ENCODE peak calls at places on chromosomes 2 and 18, in eight cellular contexts. L is breast epithelium, H is heart right ventricle, W is body of pancreas, A is upper lobe of right lung, F is pancreas, O is HCT116, D is ovary. X is an unnamed sample. For H3K9me3, the result is how much of the 10 kb centered on the place peaks cover.

GRCh38 chr2:70233892-70234291 is 14.5 kb downstream of the TIA1 start:
- DNase-seq in L (no peak), H (no peak), W (no peak), A (no peak), F (no peak), O (no peak), D (no peak), X (no peak)

GRCh38 chr2:226017107-226017506 is 617.6 kb downstream of the NYAP2 start:
- DNase-seq in L (no peak), H (no peak), W (no peak), A (no peak), F (no peak), O (no peak), D (no peak), X (no peak)

GRCh38 chr2:179898873-179899272 is 37.5 kb upstream of the ZNF385B start:
- DNase-seq in L (no peak), H (no peak), W (no peak), A (no peak), F (no peak), O (peak), D (no peak), X (no peak)

GRCh38 chr2:215548714-215549113 is 112.8 kb upstream of the FN1 start:
- DNase-seq in L (no peak), H (no peak), W (no peak), A (no peak), F (no peak), O (no peak), D (no peak), X (no peak)

GRCh38 chr2:216139884-216140283 is 30.7 kb downstream of the XRCC5 start:
- DNase-seq in L (no peak), H (no peak), W (peak), A (no peak), F (no peak), O (peak), D (no peak), X (no peak)

GRCh38 chr2:152513681-152514080 is 178.7 kb downstream of the FMNL2 start:
- DNase-seq in L (no peak), H (no peak), W (no peak), A (no peak), F (no peak), O (peak), D (no peak), X (peak)

GRCh38 chr2:19879115-19879514 is 22.7 kb downstream of the TTC32 start:
- DNase-seq in L (no peak), H (no peak), W (no peak), A (no peak), F (no peak), O (no peak), D (no peak), X (peak)

GRCh38 chr2:222861411-222862067 is 703 bp downstream of the ACSL3 start:
- DNase-seq in L (no peak), H (peak), W (no peak), A (peak), F (no peak), O (no peak), D (peak), X (peak)

GRCh38 chr2:189086710-189087109 is 92.9 kb downstream of the COL5A2 start:
- DNase-seq in L (no peak), H (no peak), W (no peak), A (no peak), F (no peak), O (no peak), D (no peak), X (no peak)

GRCh38 chr2:7773362-7773973 is 856.3 kb downstream of the RNF144A start:
- DNase-seq in L (no peak), H (no peak), W (no peak), A (no peak), F (no peak), O (peak), D (no peak), X (no peak)

GRCh38 chr2:177147093-177147694 is 65.4 kb upstream of the HNRNPA3 start:
- DNase-seq in L (no peak), H (no peak), W (no peak), A (no peak), F (no peak), O (no peak), D (no peak), X (peak)

GRCh38 chr2:39741871-39742270 is 37.2 kb downstream of the THUMPD2 start:
- DNase-seq in L (no peak), H (no peak), W (no peak), A (no peak), F (no peak), O (no peak), D (no peak), X (no peak)

GRCh38 chr2:217994776-217995274 is 8.0 kb downstream of the TNS1 start:
- DNase-seq in L (no peak), H (no peak), W (peak), A (no peak), F (peak), O (no peak), D (no peak), X (peak)

GRCh38 chr2:86518498-86518897 is 44.7 kb downstream of the CHMP3 start:
- DNase-seq in L (no peak), H (no peak), W (peak), A (no peak), F (no peak), O (no peak), D (no peak), X (no peak)

GRCh38 chr18:78087338-78087737 is 837.7 kb downstream of the GALR1 start:
- DNase-seq in L (no peak), H (no peak), W (no peak), A (no peak), F (no peak), O (no peak), D (no peak), X (no peak)

GRCh38 chr2:56113571-56113970 is 70.2 kb upstream of the CCDC85A start:
- DNase-seq in L (no peak), H (no peak), W (no peak), A (no peak), F (no peak), O (no peak), D (no peak), X (no peak)

GRCh38 chr2:227834423-227834822 is 20.8 kb downstream of the CCL20 start:
- DNase-seq in L (no peak), H (no peak), W (no peak), A (no peak), F (no peak), O (peak), D (no peak), X (no peak)
- H3K9me3 ChIP-seq in L (under half), H (under half), W (under half), A (under half), F (under half), O (under half), D (under half), X (under half)

DNA sequence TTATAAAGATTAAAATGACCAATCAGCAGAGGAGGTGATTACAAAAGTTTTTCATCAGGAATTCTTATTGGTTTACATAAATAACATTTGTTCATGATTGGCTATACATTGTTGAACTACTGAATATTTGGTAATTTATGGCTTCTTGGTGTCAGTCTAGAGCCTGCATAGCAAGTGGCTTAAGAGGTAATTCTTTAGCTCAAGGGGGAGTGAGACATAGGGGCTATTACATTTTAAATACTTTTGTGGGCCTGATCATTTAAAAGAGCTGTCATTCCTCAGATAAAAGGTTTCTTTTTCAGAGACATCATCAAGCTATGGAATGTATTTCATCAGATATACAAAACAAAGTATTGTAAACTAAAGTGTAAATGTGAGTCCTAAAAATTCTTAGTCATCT is 373.8 kb downstream of the EPHA4 start:
- DNase-seq in L (no peak), H (no peak), W (no peak), A (no peak), F (no peak), O (no peak), D (no peak), X (no peak)
- H3K9me3 ChIP-seq in L (under half), H (under half), W (under half), A (under half), F (under half), O (under half), D (under half), X (under half)

DNA sequence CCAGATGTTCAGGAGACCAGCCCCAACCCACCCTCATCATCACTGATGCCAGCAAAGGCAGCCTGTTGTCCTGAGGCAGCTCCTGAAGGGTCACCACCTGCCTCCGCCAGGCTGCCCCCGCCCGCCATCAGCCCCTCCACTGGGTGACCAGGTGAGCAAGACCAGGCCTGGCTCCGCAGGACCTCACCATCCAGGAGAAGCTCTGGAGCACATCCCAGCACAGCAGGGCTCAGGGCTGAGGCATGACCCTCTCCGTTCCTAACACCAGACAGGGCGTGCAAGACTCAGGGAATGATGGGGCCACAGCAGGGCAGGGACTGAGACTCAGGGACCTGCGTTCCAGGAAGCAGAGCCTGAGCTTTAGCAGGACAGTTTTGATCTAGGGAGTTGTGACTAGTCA is 218.8 kb upstream of the RAB6C start:
- DNase-seq in L (no peak), H (no peak), W (no peak), A (no peak), F (no peak), O (no peak), D (no peak), X (peak)
- H3K9me3 ChIP-seq in L (under half), H (under half), W (under half), A (under half), F (under half), O (under half), D (under half), X (under half)

DNA sequence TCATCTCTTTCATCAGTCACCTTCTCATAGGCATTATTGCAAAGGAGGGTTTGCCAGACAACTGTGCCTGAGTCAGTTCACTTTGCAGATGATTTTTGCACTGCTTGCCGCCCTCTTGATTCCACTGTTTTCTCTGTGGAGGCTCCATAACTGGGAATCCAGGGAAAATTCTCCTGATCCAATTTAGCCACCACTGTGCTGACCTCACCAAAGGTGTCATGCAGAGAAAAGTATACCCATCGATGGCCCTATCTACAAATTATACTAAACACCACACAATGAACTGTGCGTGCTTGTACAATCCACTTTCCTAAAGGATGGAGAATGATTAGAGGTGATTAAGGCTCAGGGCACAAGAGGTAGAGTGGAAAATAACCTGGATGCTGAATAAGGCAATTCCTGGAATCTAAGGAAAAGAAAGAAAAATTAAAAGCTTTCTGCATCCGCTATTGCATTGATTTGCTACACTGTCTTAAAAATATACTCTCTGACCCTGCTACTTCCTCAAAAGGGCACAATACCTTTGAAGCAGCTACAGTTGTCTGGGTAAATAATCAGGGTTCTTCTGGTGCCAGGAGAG is 409.4 kb downstream of the RIT2 start:
- DNase-seq in L (no peak), H (no peak), W (no peak), A (no peak), F (no peak), O (no peak), D (no peak), X (no peak)
- H3K9me3 ChIP-seq in L (under half), H (under half), W (under half), A (under half), F (under half), O (under half), D (under half), X (under half)

GRCh38 chr2:76546207-76546606 is 835.5 kb upstream of the GCFC2 start:
- DNase-seq in L (no peak), H (no peak), W (no peak), A (no peak), F (no peak), O (no peak), D (no peak), X (no peak)
- H3K9me3 ChIP-seq in L (under half), H (under half), W (under half), A (under half), F (under half), O (under half), D (under half), X (under half)

DNA sequence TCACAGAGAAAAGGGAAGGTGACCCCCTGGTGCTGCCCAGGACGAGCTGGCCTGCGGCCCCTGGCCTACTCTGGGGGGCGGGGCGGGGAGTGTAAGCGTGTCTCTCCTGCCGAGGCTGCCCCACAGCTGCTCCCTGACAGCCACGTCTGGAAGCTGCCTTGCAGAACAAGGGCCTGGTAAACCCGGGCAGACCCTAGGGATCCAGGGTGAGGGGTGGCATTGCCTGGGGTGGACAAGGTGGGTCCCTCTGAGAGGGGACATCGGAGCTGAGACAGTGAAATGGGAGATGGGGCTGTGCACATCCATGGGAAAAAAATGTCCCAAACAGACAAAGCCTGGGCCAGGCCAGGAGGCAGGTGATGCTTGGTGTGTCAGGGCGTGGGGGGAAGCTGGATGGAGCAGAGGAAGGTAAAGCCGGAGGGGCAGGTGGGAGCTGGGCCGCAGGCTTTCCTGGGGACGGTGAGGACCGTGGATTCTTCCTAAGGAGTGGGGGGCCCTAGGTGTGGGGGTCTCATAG is 66.0 kb upstream of the HDAC4 start:
- DNase-seq in L (peak), H (no peak), W (no peak), A (peak), F (no peak), O (no peak), D (no peak), X (no peak)
- H3K9me3 ChIP-seq in L (under half), H (under half), W (under half), A (under half), F (under half), O (under half), D (under half), X (under half)

GRCh38 chr2:5094192-5094591 is 598.0 kb upstream of the SOX11 start:
- DNase-seq in L (no peak), H (no peak), W (no peak), A (no peak), F (no peak), O (no peak), D (no peak), X (no peak)
- H3K9me3 ChIP-seq in L (under half), H (under half), W (under half), A (under half), F (under half), O (under half), D (under half), X (under half)

X was measured in SJSA1.